ENCODE peak calls at places on chromosomes 11 and 22, in six cellular contexts. H is HepG2, X is A549, V is K562, S is GM12878, C is SK-N-SH. A is an unnamed sample.

GRCh38 chr11:29282088-29282487 is 734.7 kb downstream of the KCNA4 start:
- DNase-seq in V (no peak), H (peak; percentile 69), C (no peak), S (no peak), X (peak; percentile 92), A (no peak)

GRCh38 chr11:14095882-14096281 is 133.4 kb downstream of the SPON1 start:
- DNase-seq in C (no peak), V (no peak), X (no peak), S (no peak), H (no peak), A (no peak)

GRCh38 chr11:2789791-2790580 is 90.2 kb upstream of the KCNQ1OT1 start:
- DNase-seq in H (no peak), V (no peak), S (no peak), X (no peak), C (no peak), A (no peak)

GRCh38 chr11:61815790-61816735 is 740 bp downstream of the FADS1 start:
- DNase-seq in C (peak; percentile 81), S (no peak), V (peak; percentile 71), X (peak; percentile 79), H (peak; percentile 64), A (no peak)

GRCh38 chr11:121889931-121890330 is 226.1 kb downstream of the BLID start:
- DNase-seq in V (no peak), S (no peak), H (no peak), C (no peak), X (no peak), A (no peak)

GRCh38 chr11:32851251-32851650 is 21.5 kb downstream of the PRRG4 start:
- DNase-seq in V (no peak), S (no peak), C (no peak), X (no peak), H (no peak), A (no peak)

GRCh38 chr11:28836285-28837081 is 728.3 kb downstream of the METTL15 start:
- DNase-seq in H (peak; percentile 90), C (no peak), V (no peak), S (no peak), X (peak; percentile 99), A (no peak)

GRCh38 chr11:47856186-47856585 is 8.0 kb upstream of the NUP160 start:
- DNase-seq in V (peak; percentile 31), C (no peak), H (no peak), X (peak; percentile 35), S (no peak), A (no peak)

GRCh38 chr11:123800041-123800440 is 6.1 kb downstream of the OR6M1 start:
- DNase-seq in V (no peak), X (no peak), H (no peak), C (no peak), S (no peak), A (no peak)

GRCh38 chr11:31641477-31642062 is 132.0 kb downstream of the ELP4 start:
- DNase-seq in C (peak; percentile 5), V (peak; percentile 20), X (peak; percentile 64), S (no peak), H (peak; percentile 40), A (peak; percentile 59)

GRCh38 chr11:111851636-111852035 is 19.7 kb downstream of the ALG9 start:
- DNase-seq in C (peak; percentile 17), H (peak; percentile 14), X (no peak), S (no peak), V (no peak), A (no peak)

GRCh38 chr11:93773045-93773477 is 11.0 kb upstream of the MED17 start:
- DNase-seq in H (peak; percentile 69), V (no peak), S (no peak), X (no peak), C (no peak), A (no peak)

GRCh38 chr11:125114518-125114917 is 3.1 kb upstream of the TMEM218 start:
- DNase-seq in C (no peak), X (peak; percentile 35), V (peak; percentile 17), H (peak; percentile 49), S (no peak), A (no peak)

GRCh38 chr11:117819096-117820040 is 5.2 kb downstream of the FXYD2 start:
- DNase-seq in X (peak; percentile 76), V (peak; percentile 61), H (peak; percentile 61), S (no peak), C (peak; percentile 74), A (peak; percentile 54)

DNA sequence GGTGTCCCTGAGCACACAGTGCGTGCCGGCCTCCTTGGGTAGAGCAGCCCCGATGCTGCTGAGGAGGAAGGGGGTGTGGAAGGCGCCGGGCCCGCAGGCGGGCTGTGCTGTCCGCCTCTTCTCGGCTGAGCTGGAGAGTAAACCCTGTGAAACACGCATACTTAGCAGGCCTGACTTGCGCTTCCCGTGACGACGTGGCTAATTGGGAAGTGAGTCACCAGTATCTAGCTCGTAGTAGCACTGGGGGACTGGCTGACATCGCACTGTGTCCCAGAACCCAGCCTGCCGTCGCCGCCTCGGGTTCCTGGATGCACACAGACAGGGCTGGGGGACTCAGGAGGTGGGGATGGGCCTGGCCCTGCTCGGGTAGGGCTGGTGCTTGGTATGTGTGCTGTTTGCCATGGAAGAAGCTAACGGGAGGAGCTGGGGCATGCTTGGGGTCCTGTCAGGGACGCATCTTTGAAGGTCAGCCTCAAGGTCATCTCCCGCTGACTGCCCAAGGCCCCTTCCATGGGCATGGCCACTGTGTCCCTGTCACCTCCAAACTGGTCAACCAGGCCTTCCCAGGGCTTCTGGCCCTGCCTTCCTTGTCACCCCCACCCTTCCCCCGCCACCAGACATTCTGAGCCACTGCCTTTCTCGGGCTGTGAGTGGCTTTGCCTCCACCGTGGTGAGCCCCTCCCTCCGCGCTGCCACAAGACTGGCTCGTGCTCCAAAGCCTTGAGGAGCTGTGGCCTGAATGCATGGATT is 1327.0 kb downstream of the BRD1 start:
- DNase-seq in H (no peak), V (no peak), S (no peak), C (no peak), X (no peak), A (no peak)
- TF ChIP-seq RFX5 in H (no peak), V (no peak), S (no peak), C (no peak), X (no peak), A (no peak)

DNA sequence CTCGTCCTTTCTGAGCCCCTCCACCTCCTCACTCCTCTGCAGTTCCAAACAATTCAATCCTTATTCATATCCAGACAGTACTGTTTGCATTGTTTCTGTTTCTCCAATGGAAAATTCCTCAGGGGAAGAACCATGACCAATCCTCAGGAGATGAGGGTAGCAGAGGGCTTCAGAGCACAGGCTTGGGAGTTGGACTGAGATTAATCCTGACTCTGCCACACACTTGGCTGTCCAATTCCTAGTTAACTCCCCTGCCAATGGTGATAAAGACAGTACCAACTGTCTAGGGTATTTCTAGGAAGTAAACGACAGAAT is 58.0 kb downstream of the MICAL3 start:
- DNase-seq in V (no peak), S (no peak), H (no peak), X (no peak), C (no peak), A (no peak)
- TF ChIP-seq EP300 in V (no peak), S (no peak), H (no peak), X (no peak), C (no peak), A (no peak)

GRCh38 chr22:27727673-27728451 is 73.7 kb downstream of the MN1 start:
- DNase-seq in X (no peak), H (no peak), V (no peak), C (no peak), S (no peak), A (no peak)

GRCh38 chr22:27724706-27725105 is 76.8 kb downstream of the MN1 start:
- DNase-seq in V (no peak), X (no peak), C (no peak), H (no peak), S (no peak), A (no peak)

GRCh38 chr22:27724181-27724580 is 77.4 kb downstream of the MN1 start:
- DNase-seq in V (no peak), C (no peak), X (no peak), S (no peak), H (no peak), A (no peak)

GRCh38 chr22:27726726-27727449 is 74.7 kb downstream of the MN1 start:
- DNase-seq in S (no peak), X (peak; percentile 77), V (peak; percentile 84), H (peak; percentile 4), C (no peak), A (no peak)

GRCh38 chr22:27726344-27726725 is 75.2 kb downstream of the MN1 start:
- DNase-seq in V (no peak), X (no peak), S (no peak), H (no peak), C (no peak), A (no peak)
- H3K27ac ChIP-seq in V (peak overlapping the region; percentile 95), X (peak overlapping the region; percentile 64), S (no peak overlapping the region), H (no peak overlapping the region), C (no peak overlapping the region), A (no peak overlapping the region)

GRCh38 chr11:64459016-64459415 is 100.1 kb downstream of the RPS6KA4 start:
- DNase-seq in S (no peak), C (no peak), V (no peak), H (no peak), X (no peak), A (no peak)

GRCh38 chr11:64455436-64456261 is 96.7 kb downstream of the RPS6KA4 start:
- DNase-seq in V (no peak), X (no peak), S (no peak), C (no peak), H (no peak), A (no peak)

GRCh38 chr11:64459609-64460008 is 100.6 kb downstream of the RPS6KA4 start:
- DNase-seq in C (no peak), X (no peak), S (no peak), H (no peak), V (no peak), A (no peak)

GRCh38 chr11:64457416-64458010 is 98.6 kb downstream of the RPS6KA4 start:
- DNase-seq in H (no peak), S (no peak), V (no peak), C (no peak), X (no peak), A (no peak)

DNA sequence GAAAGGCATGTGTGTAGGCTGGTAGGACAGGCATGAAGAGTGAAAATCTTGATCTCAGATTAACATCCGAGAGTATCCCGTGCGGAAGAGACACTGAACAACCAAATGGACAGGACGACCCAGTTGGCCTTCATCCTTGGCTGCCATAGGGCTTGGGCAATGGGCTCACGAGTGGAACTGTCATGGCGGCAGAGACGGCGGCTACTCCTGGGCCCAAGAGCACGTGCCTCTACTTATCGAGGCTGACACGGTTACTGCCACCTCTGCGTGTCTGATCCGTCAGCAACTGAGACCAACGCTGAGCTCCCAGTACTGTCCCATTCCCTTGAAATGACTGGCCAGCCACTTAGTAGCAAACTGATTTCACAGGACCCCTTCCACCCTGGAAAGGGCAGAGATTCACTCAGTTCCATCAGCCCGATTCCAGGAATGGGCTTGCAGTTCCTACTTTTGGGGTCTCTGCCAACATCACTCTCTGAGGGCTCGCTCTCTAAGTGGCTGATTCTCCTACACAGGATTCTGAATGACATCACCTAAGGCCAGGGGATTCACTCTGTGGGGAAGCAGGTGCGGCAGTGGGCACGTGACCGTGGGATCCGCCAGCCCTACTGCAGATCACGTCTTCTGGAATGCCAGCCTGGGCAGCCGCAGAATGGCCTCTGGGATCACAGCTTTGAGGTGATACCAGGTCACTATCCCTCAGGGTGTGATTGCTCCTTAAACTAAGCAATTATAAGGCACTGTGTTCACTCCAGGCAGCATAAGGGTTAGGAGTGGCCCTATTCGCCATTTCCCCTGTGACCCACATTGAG is 97.8 kb downstream of the RPS6KA4 start:
- DNase-seq in H (no peak), S (no peak), V (no peak), X (no peak), C (no peak), A (no peak)
- TF ChIP-seq RFX5 in H (no peak), S (no peak), V (no peak), X (no peak), C (no peak), A (no peak)